ENCODE peak calls at places on chromosomes 3 and 15, in five cellular contexts. A is breast epithelium, Y is body of pancreas, V is heart left ventricle, E is HepG2. Q is an unnamed sample.

GRCh38 chr3:16604433-16604832 is 790 bp downstream of the DAZL start:
- DNase-seq in V (no peak), A (no peak), E (no peak), Y (no peak), Q (no peak)

GRCh38 chr15:66955871-66956585 is 109.4 kb upstream of the SMAD3 start:
- DNase-seq in V (no peak), E (no peak), A (no peak), Y (no peak), Q (no peak)

GRCh38 chr15:100934735-100935134 is 15.6 kb downstream of the LRRK1 start:
- DNase-seq in E (no peak), V (no peak), A (no peak), Y (no peak), Q (no peak)

GRCh38 chr3:150293401-150294001 is 114.6 kb upstream of the TSC22D2 start:
- DNase-seq in A (no peak), Y (no peak), V (no peak), E (no peak), Q (no peak)

GRCh38 chr15:67807141-67807540 is 18.2 kb upstream of the SKOR1 start:
- DNase-seq in Y (no peak), E (no peak), A (no peak), V (no peak), Q (no peak)

GRCh38 chr3:12371525-12372140 is 82.8 kb downstream of the PPARG start:
- DNase-seq in Y (no peak), A (no peak), E (no peak), V (peak), Q (no peak)

GRCh38 chr3:120274739-120275167 is 10.3 kb downstream of the GPR156 start:
- DNase-seq in Y (peak), E (peak), V (peak), A (no peak), Q (peak)

GRCh38 chr3:71002298-71002697 is 581.2 kb downstream of the FOXP1 start:
- DNase-seq in E (no peak), A (no peak), Y (no peak), V (no peak), Q (no peak)

GRCh38 chr3:11482024-11482423 is 161.7 kb downstream of the VGLL4 start:
- DNase-seq in E (no peak), Y (peak), A (no peak), V (peak), Q (no peak)

GRCh38 chr15:80072285-80072684 is 12.8 kb downstream of the ZFAND6 start:
- DNase-seq in E (peak), A (no peak), V (peak), Y (peak), Q (peak)

GRCh38 chr15:70375006-70375409 is 277.3 kb upstream of the TLE3 start:
- DNase-seq in Y (no peak), A (peak), V (no peak), E (no peak), Q (peak)

GRCh38 chr3:134007819-134008218 is 21.9 kb downstream of the SLCO2A1 start:
- DNase-seq in V (no peak), A (no peak), Y (no peak), E (no peak), Q (no peak)

GRCh38 chr15:84818221-84819131 is 1.3 kb downstream of the ALPK3 start:
- DNase-seq in E (peak), V (peak), A (no peak), Y (peak), Q (peak)

GRCh38 chr3:143951351-143951971 is 20.2 kb upstream of the DIPK2A start:
- DNase-seq in Y (no peak), V (peak), A (no peak), E (peak), Q (peak)

GRCh38 chr15:70789213-70789612 is 25.9 kb upstream of the UACA start:
- DNase-seq in A (no peak), E (no peak), V (no peak), Y (no peak), Q (no peak)

GRCh38 chr15:100973351-100974034 is 54.3 kb downstream of the LRRK1 start:
- DNase-seq in Y (no peak), V (no peak), E (no peak), A (no peak), Q (no peak)

GRCh38 chr3:127750226-127751031 is 71.9 kb downstream of the MGLL start:
- DNase-seq in A (no peak), Y (no peak), V (no peak), E (no peak), Q (no peak)

GRCh38 chr3:39376929-39377634 is 6.1 kb upstream of the SLC25A38 start:
- DNase-seq in Y (no peak), E (no peak), A (no peak), V (no peak), Q (no peak)

GRCh38 chr15:93466380-93466779 is 377.4 kb upstream of the RGMA start:
- DNase-seq in E (no peak), A (no peak), V (no peak), Y (no peak), Q (no peak)

GRCh38 chr15:96276438-96277210 is 53.9 kb upstream of the NR2F2 start:
- DNase-seq in Y (no peak), E (no peak), V (no peak), A (no peak), Q (no peak)

GRCh38 chr3:189324538-189325138 is 152.9 kb downstream of the TPRG1 start:
- DNase-seq in E (peak), Y (peak), A (no peak), V (no peak), Q (no peak)

GRCh38 chr3:185631508-185632206 is 45.6 kb downstream of the SENP2 start:
- DNase-seq in E (no peak), A (no peak), Y (no peak), V (no peak), Q (no peak)

GRCh38 chr15:34609102-34609501 is 25.7 kb upstream of the GOLGA8B start:
- DNase-seq in A (no peak), V (no peak), Y (no peak), E (no peak), Q (no peak)
- TF ChIP-seq POLR2A in A (no peak), V (no peak), Y (no peak), E (no peak), Q (no peak)

DNA sequence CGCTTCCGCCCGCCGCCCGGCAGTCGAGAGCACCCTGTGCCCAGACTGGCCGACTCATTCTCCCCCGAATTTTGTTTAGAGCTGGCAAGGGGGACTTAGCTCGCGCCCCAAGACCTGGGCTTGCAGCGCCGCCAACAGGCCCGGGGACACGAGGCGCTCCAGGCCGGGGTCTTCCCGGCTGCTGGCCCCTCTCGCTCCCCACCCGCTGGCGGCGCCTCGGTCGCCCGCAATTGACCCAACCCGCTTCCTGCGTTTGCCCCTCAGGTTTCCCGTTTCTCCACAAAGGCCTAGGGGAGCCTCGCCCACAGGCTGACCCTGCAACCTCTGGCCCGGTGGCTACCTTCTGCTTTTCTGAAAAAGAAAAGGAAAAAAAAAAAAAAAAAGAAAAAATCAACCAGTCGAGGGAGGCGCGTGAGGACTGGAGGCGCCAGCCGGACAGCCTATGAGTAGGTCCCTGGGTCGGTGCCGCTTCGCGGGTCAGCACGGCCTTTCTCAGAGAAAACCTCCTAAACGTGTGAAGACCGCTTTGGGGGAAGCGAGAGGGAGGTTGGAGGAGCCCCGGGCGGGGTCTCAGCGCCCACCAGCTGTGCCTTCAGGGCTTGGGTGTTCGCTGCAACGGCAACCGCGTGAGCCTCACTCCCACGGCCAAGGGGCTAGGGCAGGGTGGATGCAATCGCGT is 7.2 kb downstream of the FOXL2 start:
- DNase-seq in A (no peak), E (no peak), Y (no peak), V (no peak), Q (no peak)
- TF ChIP-seq POLR2A in A (no peak), E (no peak), Y (no peak), V (no peak), Q (no peak)

DNA sequence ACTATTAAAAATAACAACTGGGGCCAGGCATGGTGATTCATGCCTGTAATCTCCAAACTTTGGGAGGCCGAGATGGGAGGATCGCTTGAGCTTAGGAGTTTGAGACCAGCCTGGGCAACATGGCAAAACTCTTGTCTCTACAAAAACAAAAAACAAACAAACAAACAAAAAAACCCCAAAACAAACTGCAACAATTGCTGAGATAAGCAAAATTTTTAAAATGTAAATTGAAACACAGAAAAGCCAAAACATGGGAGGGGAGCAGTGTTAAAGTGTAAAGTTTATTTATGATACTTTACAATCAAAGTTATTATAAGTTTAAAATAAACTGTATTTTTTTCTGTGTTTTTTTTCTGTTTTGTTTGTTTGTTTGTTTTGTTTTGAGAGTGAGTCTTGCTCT is 207.7 kb downstream of the PCCB start:
- DNase-seq in E (no peak), Y (no peak), A (no peak), V (no peak), Q (no peak)
- TF ChIP-seq POLR2A in E (no peak), Y (no peak), A (no peak), V (no peak), Q (no peak)

GRCh38 chr3:160399347-160400047 is at the start of gene SMC4:
- DNase-seq in Y (peak), V (peak), E (peak), A (peak), Q (peak)
- TF ChIP-seq POLR2A in Y (peak), V (peak), E (peak), A (no peak), Q (peak)

GRCh38 chr3:196639517-196640500 is at the start of gene NRROS:
- DNase-seq in E (no peak), V (peak), Y (peak), A (no peak), Q (peak)
- TF ChIP-seq POLR2A in E (no peak), V (peak), Y (peak), A (no peak), Q (peak)

DNA sequence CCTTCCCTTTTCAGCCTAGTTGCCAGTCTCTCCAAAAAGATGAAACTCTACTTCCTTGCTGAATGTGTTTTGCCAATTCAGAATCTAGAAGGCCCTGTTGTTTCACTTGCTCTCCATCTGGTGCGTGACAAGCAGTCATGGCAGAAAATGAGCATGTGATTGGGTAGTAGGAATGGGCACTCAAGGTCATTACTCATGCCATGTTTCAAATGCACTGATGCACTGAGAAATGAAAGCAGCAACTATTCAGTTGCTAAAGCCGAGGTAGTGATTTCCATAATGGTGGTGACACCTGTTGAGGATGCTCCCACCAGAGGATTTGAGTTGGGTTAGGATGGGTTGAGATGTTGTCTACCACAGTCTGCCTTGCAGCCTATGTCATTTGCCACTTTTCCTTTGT is 12.7 kb downstream of the ZBTB38 start:
- DNase-seq in Y (no peak), A (no peak), E (no peak), V (no peak), Q (no peak)
- TF ChIP-seq POLR2A in Y (no peak), A (no peak), E (no peak), V (no peak), Q (no peak)

GRCh38 chr3:195095035-195095703 is 175.8 kb downstream of the XXYLT1 start:
- DNase-seq in E (no peak), A (peak), V (no peak), Y (no peak), Q (no peak)
- TF ChIP-seq POLR2A in E (no peak), A (no peak), V (no peak), Y (no peak), Q (no peak)

DNA sequence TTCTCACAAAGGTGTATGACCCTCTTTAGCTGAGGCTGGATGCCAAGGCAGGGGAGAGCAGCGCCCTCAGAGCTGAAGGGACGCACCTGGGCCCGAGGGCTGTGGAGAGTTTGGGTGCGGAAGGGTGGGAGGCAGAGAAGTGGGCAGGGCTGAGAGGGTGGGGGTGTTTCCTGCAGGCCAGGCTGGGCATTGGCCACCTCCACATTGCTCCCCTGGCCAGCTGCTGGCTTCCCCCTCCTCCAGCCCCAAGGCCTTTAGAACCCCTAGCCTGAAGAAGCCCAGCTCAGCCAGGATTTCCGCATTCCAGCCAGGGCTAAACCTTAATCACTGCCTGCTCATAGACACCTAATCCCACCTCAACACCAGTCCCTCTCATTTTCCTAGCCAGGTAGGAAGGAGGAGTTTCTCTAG is 7.5 kb downstream of the NT5DC2 start:
- DNase-seq in Y (no peak), A (no peak), V (no peak), E (no peak), Q (no peak)
- TF ChIP-seq POLR2A in Y (no peak), A (no peak), V (no peak), E (no peak), Q (no peak)

GRCh38 chr15:40162552-40162951 is 1.7 kb downstream of the BUB1B start:
- DNase-seq in V (no peak), Y (no peak), E (no peak), A (no peak), Q (no peak)

GRCh38 chr15:40163657-40164416 is 3.0 kb downstream of the BUB1B start:
- DNase-seq in E (no peak), Y (no peak), A (no peak), V (no peak), Q (no peak)

GRCh38 chr15:40160021-40160420 is 848 bp upstream of the BUB1B start:
- DNase-seq in E (no peak), Y (no peak), A (no peak), V (no peak), Q (no peak)

GRCh38 chr15:40161693-40162401 is 978 bp downstream of the BUB1B start:
- DNase-seq in A (no peak), V (no peak), Y (no peak), E (no peak), Q (no peak)

GRCh38 chr15:40160689-40161688 is at the start of gene BUB1B:
- DNase-seq in Y (peak), V (peak), E (peak), A (peak), Q (peak)
- TF ChIP-seq POLR2A in Y (no peak), V (no peak), E (peak), A (no peak), Q (no peak)

Q was measured in adrenal gland.